ENCODE peak calls at places on chromosomes 13 and 19, in ten cellular contexts. One of them, this sample, is unnamed.

GRCh38 chr13:20294497-20294896 is 62.4 kb upstream of the GJB6 start:
- DNase-seq in upper lobe of right lung: no peak
- DNase-seq in GM23248: no peak
- DNase-seq in Peyer's patch: no peak
- DNase-seq in cardiac muscle cell: no peak
- DNase-seq in PC-3: peak; percentile 28
- DNase-seq in neuronal stem cell: no peak
- DNase-seq in lung: no peak
- DNase-seq in heart left ventricle: no peak
- DNase-seq in dorsolateral prefrontal cortex: no peak
- DNase-seq in this sample: no peak

GRCh38 chr13:113802761-113803160 is 43.7 kb downstream of the TMEM255B start:
- DNase-seq in upper lobe of right lung: peak; percentile 62
- DNase-seq in GM23248: no peak
- DNase-seq in Peyer's patch: peak; percentile 20
- DNase-seq in cardiac muscle cell: no peak
- DNase-seq in PC-3: no peak
- DNase-seq in neuronal stem cell: no peak
- DNase-seq in lung: no peak
- DNase-seq in heart left ventricle: no peak
- DNase-seq in dorsolateral prefrontal cortex: no peak
- DNase-seq in this sample: no peak

GRCh38 chr19:49710372-49710951 is 19.5 kb downstream of the CPT1C start:
- DNase-seq in upper lobe of right lung: no peak
- DNase-seq in GM23248: peak; percentile 82
- DNase-seq in Peyer's patch: no peak
- DNase-seq in cardiac muscle cell: no peak
- DNase-seq in PC-3: peak; percentile 72
- DNase-seq in neuronal stem cell: no peak
- DNase-seq in lung: no peak
- DNase-seq in heart left ventricle: no peak
- DNase-seq in dorsolateral prefrontal cortex: no peak
- DNase-seq in this sample: no peak

GRCh38 chr19:5282926-5283325 is 57.7 kb downstream of the PTPRS start:
- DNase-seq in upper lobe of right lung: no peak
- DNase-seq in GM23248: no peak
- DNase-seq in Peyer's patch: no peak
- DNase-seq in cardiac muscle cell: no peak
- DNase-seq in PC-3: no peak
- DNase-seq in neuronal stem cell: no peak
- DNase-seq in lung: no peak
- DNase-seq in heart left ventricle: no peak
- DNase-seq in dorsolateral prefrontal cortex: no peak
- DNase-seq in this sample: no peak

GRCh38 chr13:93227906-93228801 is 1.5 kb downstream of the GPC6 start:
- DNase-seq in upper lobe of right lung: peak; percentile 72
- DNase-seq in GM23248: peak; percentile 90
- DNase-seq in Peyer's patch: no peak
- DNase-seq in cardiac muscle cell: peak; percentile 92
- DNase-seq in PC-3: peak; percentile 64
- DNase-seq in neuronal stem cell: peak; percentile 89
- DNase-seq in lung: no peak
- DNase-seq in heart left ventricle: no peak
- DNase-seq in dorsolateral prefrontal cortex: peak; percentile 59
- DNase-seq in this sample: no peak

GRCh38 chr19:7849631-7850428 is 19.8 kb downstream of the EVI5L start:
- DNase-seq in upper lobe of right lung: no peak
- DNase-seq in GM23248: no peak
- DNase-seq in Peyer's patch: peak; percentile 34
- DNase-seq in cardiac muscle cell: no peak
- DNase-seq in PC-3: peak; percentile 33
- DNase-seq in neuronal stem cell: no peak
- DNase-seq in lung: no peak
- DNase-seq in heart left ventricle: no peak
- DNase-seq in dorsolateral prefrontal cortex: no peak
- DNase-seq in this sample: no peak

GRCh38 chr19:48329167-48329891 is 4.0 kb downstream of the EMP3 start:
- DNase-seq in upper lobe of right lung: no peak
- DNase-seq in GM23248: peak; percentile 84
- DNase-seq in Peyer's patch: no peak
- DNase-seq in cardiac muscle cell: no peak
- DNase-seq in PC-3: peak; percentile 34
- DNase-seq in neuronal stem cell: no peak
- DNase-seq in lung: no peak
- DNase-seq in heart left ventricle: no peak
- DNase-seq in dorsolateral prefrontal cortex: no peak
- DNase-seq in this sample: peak; percentile 22

GRCh38 chr13:20702945-20703784 is at the start of gene IL17D:
- DNase-seq in upper lobe of right lung: peak; percentile 72
- DNase-seq in GM23248: peak; percentile 50
- DNase-seq in Peyer's patch: peak; percentile 64
- DNase-seq in cardiac muscle cell: peak; percentile 56
- DNase-seq in PC-3: no peak
- DNase-seq in neuronal stem cell: no peak
- DNase-seq in lung: no peak
- DNase-seq in heart left ventricle: no peak
- DNase-seq in dorsolateral prefrontal cortex: peak; percentile 67
- DNase-seq in this sample: no peak

DNA sequence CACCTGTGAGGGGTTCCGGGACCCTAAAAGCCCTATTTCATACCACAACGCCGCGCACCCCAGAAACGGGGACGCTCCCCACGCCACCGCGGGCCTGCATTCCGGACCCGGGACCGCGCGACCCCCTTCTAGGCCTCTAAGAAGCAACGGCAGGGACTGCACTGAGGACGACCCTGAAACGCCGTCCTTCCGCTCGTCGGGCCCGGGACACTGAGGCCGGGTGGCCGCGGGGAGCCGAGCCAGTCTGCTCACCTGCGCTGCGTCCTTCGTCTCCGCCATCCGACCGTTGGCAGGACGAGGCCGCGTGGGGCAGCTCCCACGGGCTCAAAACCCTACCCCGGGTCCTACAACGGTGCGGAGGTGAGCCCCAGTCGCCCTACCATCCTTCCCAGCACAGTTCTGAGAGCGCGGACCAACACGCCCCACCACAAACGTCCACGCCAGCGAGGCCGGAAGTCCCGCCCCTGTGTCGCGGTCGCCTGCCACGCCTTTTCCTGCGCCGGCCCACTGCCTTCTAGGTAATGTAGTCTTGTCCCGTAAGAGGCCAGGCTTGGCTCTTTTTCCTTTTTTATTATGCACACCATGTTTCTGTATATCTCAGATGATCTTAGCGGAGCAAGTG is at the start of gene ZNF550:
- DNase-seq in upper lobe of right lung: peak; percentile 95
- DNase-seq in GM23248: peak; percentile 95
- DNase-seq in Peyer's patch: peak; percentile 92
- DNase-seq in cardiac muscle cell: peak; percentile 92
- DNase-seq in PC-3: peak; percentile 88
- DNase-seq in neuronal stem cell: peak; percentile 64
- DNase-seq in lung: peak; percentile 91
- DNase-seq in heart left ventricle: peak; percentile 95
- DNase-seq in dorsolateral prefrontal cortex: peak; percentile 94
- DNase-seq in this sample: peak; percentile 81
- H3K27ac ChIP-seq in upper lobe of right lung: peak within 1 kb of the TSS; percentile 69
- H3K27ac ChIP-seq in GM23248: peak within 1 kb of the TSS; percentile 89
- H3K27ac ChIP-seq in Peyer's patch: peak within 1 kb of the TSS; percentile 73
- H3K27ac ChIP-seq in cardiac muscle cell: peak within 1 kb of the TSS; percentile 71
- H3K27ac ChIP-seq in PC-3: peak within 1 kb of the TSS; percentile 60
- H3K27ac ChIP-seq in neuronal stem cell: no peak within 1 kb of the TSS
- H3K27ac ChIP-seq in lung: peak within 1 kb of the TSS; percentile 82
- H3K27ac ChIP-seq in heart left ventricle: peak within 1 kb of the TSS; percentile 66
- H3K27ac ChIP-seq in dorsolateral prefrontal cortex: no peak within 1 kb of the TSS
- H3K27ac ChIP-seq in this sample: no peak within 1 kb of the TSS

GRCh38 chr19:15321739-15322138 is 10.6 kb downstream of the BRD4 start:
- DNase-seq in upper lobe of right lung: no peak
- DNase-seq in GM23248: no peak
- DNase-seq in Peyer's patch: no peak
- DNase-seq in cardiac muscle cell: no peak
- DNase-seq in PC-3: no peak
- DNase-seq in neuronal stem cell: no peak
- DNase-seq in lung: no peak
- DNase-seq in heart left ventricle: no peak
- DNase-seq in dorsolateral prefrontal cortex: no peak
- DNase-seq in this sample: no peak

GRCh38 chr19:15318241-15318691 is 14.1 kb downstream of the BRD4 start:
- DNase-seq in upper lobe of right lung: no peak
- DNase-seq in GM23248: peak; percentile 53
- DNase-seq in Peyer's patch: no peak
- DNase-seq in cardiac muscle cell: no peak
- DNase-seq in PC-3: no peak
- DNase-seq in neuronal stem cell: no peak
- DNase-seq in lung: no peak
- DNase-seq in heart left ventricle: no peak
- DNase-seq in dorsolateral prefrontal cortex: no peak
- DNase-seq in this sample: no peak

GRCh38 chr19:15317392-15318011 is 14.8 kb downstream of the BRD4 start:
- DNase-seq in upper lobe of right lung: no peak
- DNase-seq in GM23248: peak; percentile 39
- DNase-seq in Peyer's patch: no peak
- DNase-seq in cardiac muscle cell: no peak
- DNase-seq in PC-3: no peak
- DNase-seq in neuronal stem cell: no peak
- DNase-seq in lung: no peak
- DNase-seq in heart left ventricle: no peak
- DNase-seq in dorsolateral prefrontal cortex: no peak
- DNase-seq in this sample: no peak

GRCh38 chr19:15323496-15324235 is 8.7 kb downstream of the BRD4 start:
- DNase-seq in upper lobe of right lung: peak; percentile 66
- DNase-seq in GM23248: peak; percentile 90
- DNase-seq in Peyer's patch: peak; percentile 68
- DNase-seq in cardiac muscle cell: no peak
- DNase-seq in PC-3: no peak
- DNase-seq in neuronal stem cell: no peak
- DNase-seq in lung: no peak
- DNase-seq in heart left ventricle: no peak
- DNase-seq in dorsolateral prefrontal cortex: no peak
- DNase-seq in this sample: no peak

GRCh38 chr19:15320118-15320517 is 12.2 kb downstream of the BRD4 start:
- DNase-seq in upper lobe of right lung: no peak
- DNase-seq in GM23248: peak; percentile 87
- DNase-seq in Peyer's patch: no peak
- DNase-seq in cardiac muscle cell: no peak
- DNase-seq in PC-3: no peak
- DNase-seq in neuronal stem cell: no peak
- DNase-seq in lung: no peak
- DNase-seq in heart left ventricle: no peak
- DNase-seq in dorsolateral prefrontal cortex: no peak
- DNase-seq in this sample: no peak
- H3K27ac ChIP-seq in upper lobe of right lung: peak overlapping the region; percentile 36
- H3K27ac ChIP-seq in GM23248: peak overlapping the region; percentile 78
- H3K27ac ChIP-seq in Peyer's patch: no peak overlapping the region
- H3K27ac ChIP-seq in cardiac muscle cell: peak overlapping the region; percentile 74
- H3K27ac ChIP-seq in PC-3: no peak overlapping the region
- H3K27ac ChIP-seq in neuronal stem cell: no peak overlapping the region
- H3K27ac ChIP-seq in lung: no peak overlapping the region
- H3K27ac ChIP-seq in heart left ventricle: no peak overlapping the region
- H3K27ac ChIP-seq in dorsolateral prefrontal cortex: no peak overlapping the region
- H3K27ac ChIP-seq in this sample: no peak overlapping the region

DNA sequence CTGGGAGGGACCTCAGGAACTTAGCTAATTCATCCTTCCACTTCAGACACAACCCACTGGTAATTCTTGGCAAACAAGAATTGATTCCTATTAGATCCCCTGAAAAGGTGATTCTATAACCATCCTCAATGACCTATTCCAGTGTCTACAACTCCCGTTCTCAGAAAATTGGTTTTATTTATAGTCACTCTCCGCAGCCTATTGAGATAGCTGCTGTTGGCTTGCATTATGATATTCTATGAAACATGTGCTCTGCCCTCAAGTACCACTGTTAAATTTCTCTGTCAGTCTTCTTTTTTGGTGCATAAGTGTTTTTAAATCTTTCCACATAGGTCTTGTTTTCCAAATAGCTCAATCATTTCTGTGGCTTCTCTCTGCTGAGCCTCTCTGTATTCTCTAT is 75.0 kb downstream of the CDADC1 start:
- DNase-seq in upper lobe of right lung: no peak
- DNase-seq in GM23248: no peak
- DNase-seq in Peyer's patch: no peak
- DNase-seq in cardiac muscle cell: no peak
- DNase-seq in PC-3: no peak
- DNase-seq in neuronal stem cell: no peak
- DNase-seq in lung: no peak
- DNase-seq in heart left ventricle: no peak
- DNase-seq in dorsolateral prefrontal cortex: no peak
- DNase-seq in this sample: no peak
- H3K27ac ChIP-seq in upper lobe of right lung: no peak overlapping the region
- H3K27ac ChIP-seq in GM23248: no peak overlapping the region
- H3K27ac ChIP-seq in Peyer's patch: no peak overlapping the region
- H3K27ac ChIP-seq in cardiac muscle cell: no peak overlapping the region
- H3K27ac ChIP-seq in PC-3: no peak overlapping the region
- H3K27ac ChIP-seq in neuronal stem cell: no peak overlapping the region
- H3K27ac ChIP-seq in lung: no peak overlapping the region
- H3K27ac ChIP-seq in heart left ventricle: no peak overlapping the region
- H3K27ac ChIP-seq in dorsolateral prefrontal cortex: no peak overlapping the region
- H3K27ac ChIP-seq in this sample: no peak overlapping the region

GRCh38 chr19:920051-920857 is 3.1 kb downstream of the KISS1R start:
- DNase-seq in upper lobe of right lung: peak; percentile 70
- DNase-seq in GM23248: peak; percentile 55
- DNase-seq in Peyer's patch: no peak
- DNase-seq in cardiac muscle cell: peak; percentile 45
- DNase-seq in PC-3: peak; percentile 38
- DNase-seq in neuronal stem cell: no peak
- DNase-seq in lung: no peak
- DNase-seq in heart left ventricle: no peak
- DNase-seq in dorsolateral prefrontal cortex: no peak
- DNase-seq in this sample: peak; percentile 14

GRCh38 chr19:918481-919156 is 1.5 kb downstream of the KISS1R start:
- DNase-seq in upper lobe of right lung: peak; percentile 65
- DNase-seq in GM23248: no peak
- DNase-seq in Peyer's patch: no peak
- DNase-seq in cardiac muscle cell: peak; percentile 56
- DNase-seq in PC-3: peak; percentile 19
- DNase-seq in neuronal stem cell: no peak
- DNase-seq in lung: no peak
- DNase-seq in heart left ventricle: no peak
- DNase-seq in dorsolateral prefrontal cortex: no peak
- DNase-seq in this sample: no peak

GRCh38 chr19:918152-918437 is 962 bp downstream of the KISS1R start:
- DNase-seq in upper lobe of right lung: no peak
- DNase-seq in GM23248: no peak
- DNase-seq in Peyer's patch: no peak
- DNase-seq in cardiac muscle cell: no peak
- DNase-seq in PC-3: no peak
- DNase-seq in neuronal stem cell: no peak
- DNase-seq in lung: no peak
- DNase-seq in heart left ventricle: no peak
- DNase-seq in dorsolateral prefrontal cortex: no peak
- DNase-seq in this sample: no peak

GRCh38 chr19:917323-918151 is at the start of gene KISS1R:
- DNase-seq in upper lobe of right lung: peak; percentile 77
- DNase-seq in GM23248: peak; percentile 54
- DNase-seq in Peyer's patch: no peak
- DNase-seq in cardiac muscle cell: peak; percentile 75
- DNase-seq in PC-3: peak; percentile 23
- DNase-seq in neuronal stem cell: peak; percentile 77
- DNase-seq in lung: no peak
- DNase-seq in heart left ventricle: no peak
- DNase-seq in dorsolateral prefrontal cortex: peak; percentile 52
- DNase-seq in this sample: no peak

DNA sequence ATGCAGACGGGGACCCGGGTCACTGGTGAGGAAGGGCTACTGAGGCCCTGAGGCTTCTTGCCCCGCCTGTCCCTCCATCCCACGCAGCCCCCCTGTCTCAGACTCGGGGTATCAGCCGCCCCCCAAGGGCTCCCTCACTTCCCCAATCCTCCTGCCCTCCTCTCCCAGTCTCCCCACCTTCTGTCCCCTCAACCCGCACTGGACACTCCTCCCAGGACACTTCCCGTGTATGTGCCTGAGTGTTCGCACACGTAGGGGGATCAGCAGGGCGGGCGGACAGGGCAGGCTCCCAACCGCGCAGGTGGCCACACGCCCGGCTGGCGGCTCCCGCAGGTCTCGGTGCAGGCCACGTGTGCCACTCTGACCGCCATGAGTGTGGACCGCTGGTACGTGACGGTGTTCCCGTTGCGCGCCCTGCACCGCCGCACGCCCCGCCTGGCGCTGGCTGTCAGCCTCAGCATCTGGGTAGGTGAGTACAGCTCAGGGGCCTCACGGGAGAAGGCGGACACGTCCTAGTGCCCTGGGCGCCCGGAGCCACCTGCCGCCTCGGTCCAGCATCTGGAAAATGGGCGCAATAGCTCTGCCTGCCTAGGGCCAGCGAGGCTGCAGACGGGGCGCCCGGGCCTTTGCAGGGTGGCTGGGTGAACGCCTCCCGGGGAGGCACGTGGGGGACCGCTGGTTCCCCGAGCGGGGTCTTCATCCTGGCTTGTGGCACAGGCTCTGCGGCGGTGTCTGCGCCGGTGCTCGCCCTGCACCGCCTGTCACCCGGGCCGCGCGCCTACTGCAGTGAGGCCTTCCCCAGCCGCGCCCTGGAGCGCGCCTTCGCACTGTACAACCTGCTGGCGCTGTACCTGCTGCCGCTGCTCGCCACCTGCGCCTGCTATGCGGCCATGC is 2.3 kb downstream of the KISS1R start:
- DNase-seq in upper lobe of right lung: peak; percentile 66
- DNase-seq in GM23248: no peak
- DNase-seq in Peyer's patch: peak; percentile 67
- DNase-seq in cardiac muscle cell: peak; percentile 39
- DNase-seq in PC-3: peak; percentile 38
- DNase-seq in neuronal stem cell: no peak
- DNase-seq in lung: no peak
- DNase-seq in heart left ventricle: peak; percentile 19
- DNase-seq in dorsolateral prefrontal cortex: no peak
- DNase-seq in this sample: no peak
- H3K27ac ChIP-seq in upper lobe of right lung: no peak overlapping the region
- H3K27ac ChIP-seq in GM23248: no peak overlapping the region
- H3K27ac ChIP-seq in Peyer's patch: peak overlapping the region; percentile 84
- H3K27ac ChIP-seq in cardiac muscle cell: no peak overlapping the region
- H3K27ac ChIP-seq in PC-3: no peak overlapping the region
- H3K27ac ChIP-seq in neuronal stem cell: no peak overlapping the region
- H3K27ac ChIP-seq in lung: no peak overlapping the region
- H3K27ac ChIP-seq in heart left ventricle: no peak overlapping the region
- H3K27ac ChIP-seq in dorsolateral prefrontal cortex: no peak overlapping the region
- H3K27ac ChIP-seq in this sample: no peak overlapping the region

This sample was measured in caudate nucleus.